ENCODE peak calls at places on chromosomes 11 and 22, in four cellular contexts. A is Ammon's horn, G is A549, J is left lobe of liver. F is an unnamed sample.

GRCh38 chr11:82960000-82960778 is 58.7 kb downstream of the DDIAS start:
- DNase-seq in A (no peak), G (no peak), J (no peak), F (no peak)

GRCh38 chr11:12512826-12513395 is 135.5 kb downstream of the PARVA start:
- DNase-seq in A (no peak), G (no peak), J (no peak), F (peak; percentile 18)

GRCh38 chr11:69905611-69906452 is 86.6 kb upstream of the FGF3 start:
- DNase-seq in A (no peak), G (no peak), J (no peak), F (no peak)

GRCh38 chr11:60263434-60263833 is 17.0 kb upstream of the MS4A4A start:
- DNase-seq in A (peak; percentile 37), G (no peak), J (no peak), F (no peak)

GRCh38 chr11:60984616-60985015 is 13.1 kb downstream of the CD6 start:
- DNase-seq in A (no peak), G (no peak), J (no peak), F (no peak)

GRCh38 chr11:11148104-11148509 is 204.9 kb downstream of the CSNK2A3 start:
- DNase-seq in A (peak; percentile 75), G (no peak), J (peak; percentile 79), F (no peak)

GRCh38 chr11:13076961-13077360 is 67.8 kb downstream of the RASSF10 start:
- DNase-seq in A (no peak), G (no peak), J (no peak), F (no peak)

GRCh38 chr11:37512156-37512780 is 914.2 kb upstream of the RAG2 start:
- DNase-seq in A (no peak), G (no peak), J (no peak), F (no peak)

GRCh38 chr11:10205928-10206327 is 88.1 kb downstream of the SBF2 start:
- DNase-seq in A (no peak), G (no peak), J (no peak), F (no peak)

GRCh38 chr22:22075382-22076163 is 93.0 kb upstream of the TOP3B start:
- DNase-seq in A (no peak), G (no peak), J (no peak), F (no peak)

GRCh38 chr22:20058989-20059770 is 20.9 kb upstream of the DGCR8 start:
- DNase-seq in A (no peak), G (no peak), J (no peak), F (no peak)

GRCh38 chr11:21475276-21475675 is 717.6 kb upstream of the ANO5 start:
- DNase-seq in A (no peak), G (no peak), J (no peak), F (no peak)

GRCh38 chr11:119029340-119030028 is 1.2 kb downstream of the SLC37A4 start:
- DNase-seq in A (peak; percentile 38), G (no peak), J (peak; percentile 94), F (no peak)

GRCh38 chr11:111067994-111068393 is 177.5 kb upstream of the POU2AF2 start:
- DNase-seq in A (no peak), G (no peak), J (no peak), F (no peak)

GRCh38 chr11:43735931-43736330 is 55.4 kb downstream of the HSD17B12 start:
- DNase-seq in A (peak; percentile 25), G (no peak), J (no peak), F (no peak)